ENCODE peak calls at places on chromosomes 6 and 20, in seven cellular contexts. One of them, this sample, is unnamed.

GRCh38 chr6:84788689-84789088 is 24.3 kb upstream of the TBX18 start:
- DNase-seq in NCI-H1092 treated with DMSO at 0.1 percent for 48 hours: no peak
- DNase-seq in ecto neural progenitor cell: no peak
- DNase-seq in stimulated activated naive CD8-positive, alpha-beta T cell treated with anti-CD3 and anti-CD28 coated beads, Interleukin-15, Interleukin-2, amounts not matched to agents 100 U/mL and 50 U/mL, for 24 hours: no peak
- DNase-seq in germinal center: no peak
- DNase-seq in dermis microvascular lymphatic vessel endothelial cell: no peak
- DNase-seq in stimulated activated CD8-positive, alpha-beta memory T cell treated with anti-CD3 and anti-CD28 coated beads, Interleukin-15, amount 100 ng/mL, for 24 hours: no peak
- DNase-seq in this sample: no peak

GRCh38 chr20:60583741-60584140 is 625.5 kb downstream of the CDH26 start:
- DNase-seq in NCI-H1092 treated with DMSO at 0.1 percent for 48 hours: no peak
- DNase-seq in ecto neural progenitor cell: no peak
- DNase-seq in stimulated activated naive CD8-positive, alpha-beta T cell treated with anti-CD3 and anti-CD28 coated beads, Interleukin-15, Interleukin-2, amounts not matched to agents 100 U/mL and 50 U/mL, for 24 hours: no peak
- DNase-seq in germinal center: no peak
- DNase-seq in dermis microvascular lymphatic vessel endothelial cell: no peak
- DNase-seq in stimulated activated CD8-positive, alpha-beta memory T cell treated with anti-CD3 and anti-CD28 coated beads, Interleukin-15, amount 100 ng/mL, for 24 hours: no peak
- DNase-seq in this sample: no peak

GRCh38 chr20:46056970-46057855 is 28.2 kb downstream of the SLC12A5 start:
- DNase-seq in NCI-H1092 treated with DMSO at 0.1 percent for 48 hours: no peak
- DNase-seq in ecto neural progenitor cell: peak
- DNase-seq in stimulated activated naive CD8-positive, alpha-beta T cell treated with anti-CD3 and anti-CD28 coated beads, Interleukin-15, Interleukin-2, amounts not matched to agents 100 U/mL and 50 U/mL, for 24 hours: peak
- DNase-seq in germinal center: no peak
- DNase-seq in dermis microvascular lymphatic vessel endothelial cell: peak
- DNase-seq in stimulated activated CD8-positive, alpha-beta memory T cell treated with anti-CD3 and anti-CD28 coated beads, Interleukin-15, amount 100 ng/mL, for 24 hours: no peak
- DNase-seq in this sample: no peak

GRCh38 chr6:56246941-56247653 is at the start of gene COL21A1:
- DNase-seq in NCI-H1092 treated with DMSO at 0.1 percent for 48 hours: no peak
- DNase-seq in ecto neural progenitor cell: peak
- DNase-seq in stimulated activated naive CD8-positive, alpha-beta T cell treated with anti-CD3 and anti-CD28 coated beads, Interleukin-15, Interleukin-2, amounts not matched to agents 100 U/mL and 50 U/mL, for 24 hours: no peak
- DNase-seq in germinal center: no peak
- DNase-seq in dermis microvascular lymphatic vessel endothelial cell: no peak
- DNase-seq in stimulated activated CD8-positive, alpha-beta memory T cell treated with anti-CD3 and anti-CD28 coated beads, Interleukin-15, amount 100 ng/mL, for 24 hours: no peak
- DNase-seq in this sample: no peak

GRCh38 chr6:73388800-73389512 is 5.7 kb upstream of the DDX43 start:
- DNase-seq in NCI-H1092 treated with DMSO at 0.1 percent for 48 hours: peak
- DNase-seq in ecto neural progenitor cell: peak
- DNase-seq in stimulated activated naive CD8-positive, alpha-beta T cell treated with anti-CD3 and anti-CD28 coated beads, Interleukin-15, Interleukin-2, amounts not matched to agents 100 U/mL and 50 U/mL, for 24 hours: peak
- DNase-seq in germinal center: peak
- DNase-seq in dermis microvascular lymphatic vessel endothelial cell: no peak
- DNase-seq in stimulated activated CD8-positive, alpha-beta memory T cell treated with anti-CD3 and anti-CD28 coated beads, Interleukin-15, amount 100 ng/mL, for 24 hours: peak
- DNase-seq in this sample: peak

GRCh38 chr20:48995599-48995998 is 50.5 kb upstream of the CSE1L start:
- DNase-seq in NCI-H1092 treated with DMSO at 0.1 percent for 48 hours: peak
- DNase-seq in ecto neural progenitor cell: no peak
- DNase-seq in stimulated activated naive CD8-positive, alpha-beta T cell treated with anti-CD3 and anti-CD28 coated beads, Interleukin-15, Interleukin-2, amounts not matched to agents 100 U/mL and 50 U/mL, for 24 hours: no peak
- DNase-seq in germinal center: no peak
- DNase-seq in dermis microvascular lymphatic vessel endothelial cell: peak
- DNase-seq in stimulated activated CD8-positive, alpha-beta memory T cell treated with anti-CD3 and anti-CD28 coated beads, Interleukin-15, amount 100 ng/mL, for 24 hours: no peak
- DNase-seq in this sample: no peak

GRCh38 chr6:83633149-83633548 is 75.8 kb downstream of the SNAP91 start:
- DNase-seq in NCI-H1092 treated with DMSO at 0.1 percent for 48 hours: no peak
- DNase-seq in ecto neural progenitor cell: no peak
- DNase-seq in stimulated activated naive CD8-positive, alpha-beta T cell treated with anti-CD3 and anti-CD28 coated beads, Interleukin-15, Interleukin-2, amounts not matched to agents 100 U/mL and 50 U/mL, for 24 hours: no peak
- DNase-seq in germinal center: no peak
- DNase-seq in dermis microvascular lymphatic vessel endothelial cell: no peak
- DNase-seq in stimulated activated CD8-positive, alpha-beta memory T cell treated with anti-CD3 and anti-CD28 coated beads, Interleukin-15, amount 100 ng/mL, for 24 hours: no peak
- DNase-seq in this sample: no peak

GRCh38 chr6:150881911-150882481 is 16.5 kb downstream of the MTHFD1L start:
- DNase-seq in NCI-H1092 treated with DMSO at 0.1 percent for 48 hours: peak
- DNase-seq in ecto neural progenitor cell: peak
- DNase-seq in stimulated activated naive CD8-positive, alpha-beta T cell treated with anti-CD3 and anti-CD28 coated beads, Interleukin-15, Interleukin-2, amounts not matched to agents 100 U/mL and 50 U/mL, for 24 hours: no peak
- DNase-seq in germinal center: no peak
- DNase-seq in dermis microvascular lymphatic vessel endothelial cell: peak
- DNase-seq in stimulated activated CD8-positive, alpha-beta memory T cell treated with anti-CD3 and anti-CD28 coated beads, Interleukin-15, amount 100 ng/mL, for 24 hours: no peak
- DNase-seq in this sample: no peak

GRCh38 chr6:82750570-82750969 is 315.1 kb downstream of the UBE3D start:
- DNase-seq in NCI-H1092 treated with DMSO at 0.1 percent for 48 hours: no peak
- DNase-seq in ecto neural progenitor cell: no peak
- DNase-seq in stimulated activated naive CD8-positive, alpha-beta T cell treated with anti-CD3 and anti-CD28 coated beads, Interleukin-15, Interleukin-2, amounts not matched to agents 100 U/mL and 50 U/mL, for 24 hours: no peak
- DNase-seq in germinal center: no peak
- DNase-seq in dermis microvascular lymphatic vessel endothelial cell: no peak
- DNase-seq in stimulated activated CD8-positive, alpha-beta memory T cell treated with anti-CD3 and anti-CD28 coated beads, Interleukin-15, amount 100 ng/mL, for 24 hours: no peak
- DNase-seq in this sample: no peak

GRCh38 chr6:81450180-81450579 is 302.3 kb downstream of the TENT5A start:
- DNase-seq in NCI-H1092 treated with DMSO at 0.1 percent for 48 hours: no peak
- DNase-seq in ecto neural progenitor cell: no peak
- DNase-seq in stimulated activated naive CD8-positive, alpha-beta T cell treated with anti-CD3 and anti-CD28 coated beads, Interleukin-15, Interleukin-2, amounts not matched to agents 100 U/mL and 50 U/mL, for 24 hours: no peak
- DNase-seq in germinal center: no peak
- DNase-seq in dermis microvascular lymphatic vessel endothelial cell: no peak
- DNase-seq in stimulated activated CD8-positive, alpha-beta memory T cell treated with anti-CD3 and anti-CD28 coated beads, Interleukin-15, amount 100 ng/mL, for 24 hours: no peak
- DNase-seq in this sample: no peak

GRCh38 chr20:45833030-45833882 is at the start of gene SNX21:
- DNase-seq in NCI-H1092 treated with DMSO at 0.1 percent for 48 hours: no peak
- DNase-seq in ecto neural progenitor cell: no peak
- DNase-seq in stimulated activated naive CD8-positive, alpha-beta T cell treated with anti-CD3 and anti-CD28 coated beads, Interleukin-15, Interleukin-2, amounts not matched to agents 100 U/mL and 50 U/mL, for 24 hours: peak
- DNase-seq in germinal center: peak
- DNase-seq in dermis microvascular lymphatic vessel endothelial cell: peak
- DNase-seq in stimulated activated CD8-positive, alpha-beta memory T cell treated with anti-CD3 and anti-CD28 coated beads, Interleukin-15, amount 100 ng/mL, for 24 hours: no peak
- DNase-seq in this sample: peak

GRCh38 chr6:120826253-120826652 is 508.0 kb downstream of the TBC1D32 start:
- DNase-seq in NCI-H1092 treated with DMSO at 0.1 percent for 48 hours: no peak
- DNase-seq in ecto neural progenitor cell: no peak
- DNase-seq in stimulated activated naive CD8-positive, alpha-beta T cell treated with anti-CD3 and anti-CD28 coated beads, Interleukin-15, Interleukin-2, amounts not matched to agents 100 U/mL and 50 U/mL, for 24 hours: peak
- DNase-seq in germinal center: peak
- DNase-seq in dermis microvascular lymphatic vessel endothelial cell: no peak
- DNase-seq in stimulated activated CD8-positive, alpha-beta memory T cell treated with anti-CD3 and anti-CD28 coated beads, Interleukin-15, amount 100 ng/mL, for 24 hours: no peak
- DNase-seq in this sample: no peak

GRCh38 chr6:169398342-169399105 is 144.9 kb upstream of the THBS2 start:
- DNase-seq in NCI-H1092 treated with DMSO at 0.1 percent for 48 hours: no peak
- DNase-seq in ecto neural progenitor cell: no peak
- DNase-seq in stimulated activated naive CD8-positive, alpha-beta T cell treated with anti-CD3 and anti-CD28 coated beads, Interleukin-15, Interleukin-2, amounts not matched to agents 100 U/mL and 50 U/mL, for 24 hours: no peak
- DNase-seq in germinal center: no peak
- DNase-seq in dermis microvascular lymphatic vessel endothelial cell: no peak
- DNase-seq in stimulated activated CD8-positive, alpha-beta memory T cell treated with anti-CD3 and anti-CD28 coated beads, Interleukin-15, amount 100 ng/mL, for 24 hours: no peak
- DNase-seq in this sample: no peak

GRCh38 chr6:44005507-44005903 is 121.7 kb downstream of the MRPL14 start:
- DNase-seq in NCI-H1092 treated with DMSO at 0.1 percent for 48 hours: no peak
- DNase-seq in ecto neural progenitor cell: no peak
- DNase-seq in stimulated activated naive CD8-positive, alpha-beta T cell treated with anti-CD3 and anti-CD28 coated beads, Interleukin-15, Interleukin-2, amounts not matched to agents 100 U/mL and 50 U/mL, for 24 hours: no peak
- DNase-seq in germinal center: no peak
- DNase-seq in dermis microvascular lymphatic vessel endothelial cell: no peak
- DNase-seq in stimulated activated CD8-positive, alpha-beta memory T cell treated with anti-CD3 and anti-CD28 coated beads, Interleukin-15, amount 100 ng/mL, for 24 hours: no peak
- DNase-seq in this sample: no peak

GRCh38 chr20:23441850-23442313 is 2.4 kb downstream of the CSTL1 start:
- DNase-seq in NCI-H1092 treated with DMSO at 0.1 percent for 48 hours: peak
- DNase-seq in ecto neural progenitor cell: peak
- DNase-seq in stimulated activated naive CD8-positive, alpha-beta T cell treated with anti-CD3 and anti-CD28 coated beads, Interleukin-15, Interleukin-2, amounts not matched to agents 100 U/mL and 50 U/mL, for 24 hours: peak
- DNase-seq in germinal center: peak
- DNase-seq in dermis microvascular lymphatic vessel endothelial cell: peak
- DNase-seq in stimulated activated CD8-positive, alpha-beta memory T cell treated with anti-CD3 and anti-CD28 coated beads, Interleukin-15, amount 100 ng/mL, for 24 hours: peak
- DNase-seq in this sample: peak

GRCh38 chr6:55953384-55953783 is 78.0 kb upstream of the BMP5 start:
- DNase-seq in NCI-H1092 treated with DMSO at 0.1 percent for 48 hours: peak
- DNase-seq in ecto neural progenitor cell: no peak
- DNase-seq in stimulated activated naive CD8-positive, alpha-beta T cell treated with anti-CD3 and anti-CD28 coated beads, Interleukin-15, Interleukin-2, amounts not matched to agents 100 U/mL and 50 U/mL, for 24 hours: no peak
- DNase-seq in germinal center: no peak
- DNase-seq in dermis microvascular lymphatic vessel endothelial cell: no peak
- DNase-seq in stimulated activated CD8-positive, alpha-beta memory T cell treated with anti-CD3 and anti-CD28 coated beads, Interleukin-15, amount 100 ng/mL, for 24 hours: no peak
- DNase-seq in this sample: no peak

GRCh38 chr20:21099653-21100589 is 6.2 kb downstream of the LINC00237 start:
- DNase-seq in NCI-H1092 treated with DMSO at 0.1 percent for 48 hours: peak
- DNase-seq in ecto neural progenitor cell: no peak
- DNase-seq in stimulated activated naive CD8-positive, alpha-beta T cell treated with anti-CD3 and anti-CD28 coated beads, Interleukin-15, Interleukin-2, amounts not matched to agents 100 U/mL and 50 U/mL, for 24 hours: peak
- DNase-seq in germinal center: peak
- DNase-seq in dermis microvascular lymphatic vessel endothelial cell: no peak
- DNase-seq in stimulated activated CD8-positive, alpha-beta memory T cell treated with anti-CD3 and anti-CD28 coated beads, Interleukin-15, amount 100 ng/mL, for 24 hours: no peak
- DNase-seq in this sample: no peak

GRCh38 chr20:31879143-31879987 is 8.9 kb downstream of the TTLL9 start:
- DNase-seq in NCI-H1092 treated with DMSO at 0.1 percent for 48 hours: peak
- DNase-seq in ecto neural progenitor cell: peak
- DNase-seq in stimulated activated naive CD8-positive, alpha-beta T cell treated with anti-CD3 and anti-CD28 coated beads, Interleukin-15, Interleukin-2, amounts not matched to agents 100 U/mL and 50 U/mL, for 24 hours: peak
- DNase-seq in germinal center: peak
- DNase-seq in dermis microvascular lymphatic vessel endothelial cell: peak
- DNase-seq in stimulated activated CD8-positive, alpha-beta memory T cell treated with anti-CD3 and anti-CD28 coated beads, Interleukin-15, amount 100 ng/mL, for 24 hours: peak
- DNase-seq in this sample: peak

GRCh38 chr20:48703511-48704219 is 124.1 kb downstream of the PREX1 start:
- DNase-seq in NCI-H1092 treated with DMSO at 0.1 percent for 48 hours: peak
- DNase-seq in ecto neural progenitor cell: no peak
- DNase-seq in stimulated activated naive CD8-positive, alpha-beta T cell treated with anti-CD3 and anti-CD28 coated beads, Interleukin-15, Interleukin-2, amounts not matched to agents 100 U/mL and 50 U/mL, for 24 hours: no peak
- DNase-seq in germinal center: no peak
- DNase-seq in dermis microvascular lymphatic vessel endothelial cell: no peak
- DNase-seq in stimulated activated CD8-positive, alpha-beta memory T cell treated with anti-CD3 and anti-CD28 coated beads, Interleukin-15, amount 100 ng/mL, for 24 hours: no peak
- DNase-seq in this sample: no peak

GRCh38 chr6:143368426-143368825 is 82.1 kb downstream of the ADAT2 start:
- DNase-seq in NCI-H1092 treated with DMSO at 0.1 percent for 48 hours: no peak
- DNase-seq in ecto neural progenitor cell: no peak
- DNase-seq in stimulated activated naive CD8-positive, alpha-beta T cell treated with anti-CD3 and anti-CD28 coated beads, Interleukin-15, Interleukin-2, amounts not matched to agents 100 U/mL and 50 U/mL, for 24 hours: no peak
- DNase-seq in germinal center: no peak
- DNase-seq in dermis microvascular lymphatic vessel endothelial cell: no peak
- DNase-seq in stimulated activated CD8-positive, alpha-beta memory T cell treated with anti-CD3 and anti-CD28 coated beads, Interleukin-15, amount 100 ng/mL, for 24 hours: no peak
- DNase-seq in this sample: no peak

GRCh38 chr6:107075951-107076381 is 39.3 kb downstream of the BEND3 start:
- DNase-seq in NCI-H1092 treated with DMSO at 0.1 percent for 48 hours: peak
- DNase-seq in ecto neural progenitor cell: no peak
- DNase-seq in stimulated activated naive CD8-positive, alpha-beta T cell treated with anti-CD3 and anti-CD28 coated beads, Interleukin-15, Interleukin-2, amounts not matched to agents 100 U/mL and 50 U/mL, for 24 hours: no peak
- DNase-seq in germinal center: no peak
- DNase-seq in dermis microvascular lymphatic vessel endothelial cell: no peak
- DNase-seq in stimulated activated CD8-positive, alpha-beta memory T cell treated with anti-CD3 and anti-CD28 coated beads, Interleukin-15, amount 100 ng/mL, for 24 hours: no peak
- DNase-seq in this sample: no peak

GRCh38 chr20:46979603-46980241 is 85.1 kb downstream of the EYA2 start:
- DNase-seq in NCI-H1092 treated with DMSO at 0.1 percent for 48 hours: no peak
- DNase-seq in ecto neural progenitor cell: no peak
- DNase-seq in stimulated activated naive CD8-positive, alpha-beta T cell treated with anti-CD3 and anti-CD28 coated beads, Interleukin-15, Interleukin-2, amounts not matched to agents 100 U/mL and 50 U/mL, for 24 hours: no peak
- DNase-seq in germinal center: no peak
- DNase-seq in dermis microvascular lymphatic vessel endothelial cell: no peak
- DNase-seq in stimulated activated CD8-positive, alpha-beta memory T cell treated with anti-CD3 and anti-CD28 coated beads, Interleukin-15, amount 100 ng/mL, for 24 hours: no peak
- DNase-seq in this sample: no peak

GRCh38 chr6:50849016-50849748 is 30.5 kb downstream of the TFAP2B start:
- DNase-seq in NCI-H1092 treated with DMSO at 0.1 percent for 48 hours: no peak
- DNase-seq in ecto neural progenitor cell: peak
- DNase-seq in stimulated activated naive CD8-positive, alpha-beta T cell treated with anti-CD3 and anti-CD28 coated beads, Interleukin-15, Interleukin-2, amounts not matched to agents 100 U/mL and 50 U/mL, for 24 hours: no peak
- DNase-seq in germinal center: no peak
- DNase-seq in dermis microvascular lymphatic vessel endothelial cell: no peak
- DNase-seq in stimulated activated CD8-positive, alpha-beta memory T cell treated with anti-CD3 and anti-CD28 coated beads, Interleukin-15, amount 100 ng/mL, for 24 hours: no peak
- DNase-seq in this sample: no peak

GRCh38 chr6:169984181-169985120 is 233.0 kb downstream of the ERMARD start:
- DNase-seq in NCI-H1092 treated with DMSO at 0.1 percent for 48 hours: peak
- DNase-seq in ecto neural progenitor cell: no peak
- DNase-seq in stimulated activated naive CD8-positive, alpha-beta T cell treated with anti-CD3 and anti-CD28 coated beads, Interleukin-15, Interleukin-2, amounts not matched to agents 100 U/mL and 50 U/mL, for 24 hours: no peak
- DNase-seq in germinal center: no peak
- DNase-seq in dermis microvascular lymphatic vessel endothelial cell: no peak
- DNase-seq in stimulated activated CD8-positive, alpha-beta memory T cell treated with anti-CD3 and anti-CD28 coated beads, Interleukin-15, amount 100 ng/mL, for 24 hours: no peak
- DNase-seq in this sample: no peak

GRCh38 chr6:3414704-3415453 is 42.0 kb downstream of the SLC22A23 start:
- DNase-seq in NCI-H1092 treated with DMSO at 0.1 percent for 48 hours: no peak
- DNase-seq in ecto neural progenitor cell: no peak
- DNase-seq in stimulated activated naive CD8-positive, alpha-beta T cell treated with anti-CD3 and anti-CD28 coated beads, Interleukin-15, Interleukin-2, amounts not matched to agents 100 U/mL and 50 U/mL, for 24 hours: peak
- DNase-seq in germinal center: no peak
- DNase-seq in dermis microvascular lymphatic vessel endothelial cell: no peak
- DNase-seq in stimulated activated CD8-positive, alpha-beta memory T cell treated with anti-CD3 and anti-CD28 coated beads, Interleukin-15, amount 100 ng/mL, for 24 hours: no peak
- DNase-seq in this sample: peak

GRCh38 chr6:169864148-169865030 is 113.0 kb downstream of the ERMARD start:
- DNase-seq in NCI-H1092 treated with DMSO at 0.1 percent for 48 hours: peak
- DNase-seq in ecto neural progenitor cell: no peak
- DNase-seq in stimulated activated naive CD8-positive, alpha-beta T cell treated with anti-CD3 and anti-CD28 coated beads, Interleukin-15, Interleukin-2, amounts not matched to agents 100 U/mL and 50 U/mL, for 24 hours: no peak
- DNase-seq in germinal center: peak
- DNase-seq in dermis microvascular lymphatic vessel endothelial cell: no peak
- DNase-seq in stimulated activated CD8-positive, alpha-beta memory T cell treated with anti-CD3 and anti-CD28 coated beads, Interleukin-15, amount 100 ng/mL, for 24 hours: no peak
- DNase-seq in this sample: no peak

GRCh38 chr20:61114776-61115175 is 137.3 kb upstream of the CDH4 start:
- DNase-seq in NCI-H1092 treated with DMSO at 0.1 percent for 48 hours: no peak
- DNase-seq in ecto neural progenitor cell: no peak
- DNase-seq in stimulated activated naive CD8-positive, alpha-beta T cell treated with anti-CD3 and anti-CD28 coated beads, Interleukin-15, Interleukin-2, amounts not matched to agents 100 U/mL and 50 U/mL, for 24 hours: no peak
- DNase-seq in germinal center: no peak
- DNase-seq in dermis microvascular lymphatic vessel endothelial cell: no peak
- DNase-seq in stimulated activated CD8-positive, alpha-beta memory T cell treated with anti-CD3 and anti-CD28 coated beads, Interleukin-15, amount 100 ng/mL, for 24 hours: no peak
- DNase-seq in this sample: no peak

GRCh38 chr6:119132211-119133004 is 53.9 kb upstream of the FAM184A start:
- DNase-seq in NCI-H1092 treated with DMSO at 0.1 percent for 48 hours: no peak
- DNase-seq in ecto neural progenitor cell: no peak
- DNase-seq in stimulated activated naive CD8-positive, alpha-beta T cell treated with anti-CD3 and anti-CD28 coated beads, Interleukin-15, Interleukin-2, amounts not matched to agents 100 U/mL and 50 U/mL, for 24 hours: no peak
- DNase-seq in germinal center: no peak
- DNase-seq in dermis microvascular lymphatic vessel endothelial cell: no peak
- DNase-seq in stimulated activated CD8-positive, alpha-beta memory T cell treated with anti-CD3 and anti-CD28 coated beads, Interleukin-15, amount 100 ng/mL, for 24 hours: no peak
- DNase-seq in this sample: no peak

GRCh38 chr20:8545212-8545611 is 413.1 kb downstream of the PLCB1 start:
- DNase-seq in NCI-H1092 treated with DMSO at 0.1 percent for 48 hours: no peak
- DNase-seq in ecto neural progenitor cell: no peak
- DNase-seq in stimulated activated naive CD8-positive, alpha-beta T cell treated with anti-CD3 and anti-CD28 coated beads, Interleukin-15, Interleukin-2, amounts not matched to agents 100 U/mL and 50 U/mL, for 24 hours: no peak
- DNase-seq in germinal center: no peak
- DNase-seq in dermis microvascular lymphatic vessel endothelial cell: no peak
- DNase-seq in stimulated activated CD8-positive, alpha-beta memory T cell treated with anti-CD3 and anti-CD28 coated beads, Interleukin-15, amount 100 ng/mL, for 24 hours: no peak
- DNase-seq in this sample: no peak

GRCh38 chr6:14734416-14735340 is 511.2 kb upstream of the JARID2 start:
- DNase-seq in NCI-H1092 treated with DMSO at 0.1 percent for 48 hours: no peak
- DNase-seq in ecto neural progenitor cell: no peak
- DNase-seq in stimulated activated naive CD8-positive, alpha-beta T cell treated with anti-CD3 and anti-CD28 coated beads, Interleukin-15, Interleukin-2, amounts not matched to agents 100 U/mL and 50 U/mL, for 24 hours: peak
- DNase-seq in germinal center: peak
- DNase-seq in dermis microvascular lymphatic vessel endothelial cell: no peak
- DNase-seq in stimulated activated CD8-positive, alpha-beta memory T cell treated with anti-CD3 and anti-CD28 coated beads, Interleukin-15, amount 100 ng/mL, for 24 hours: no peak
- DNase-seq in this sample: no peak

GRCh38 chr20:31788578-31788977 is 30.6 kb upstream of the MYLK2 start:
- DNase-seq in NCI-H1092 treated with DMSO at 0.1 percent for 48 hours: no peak
- DNase-seq in ecto neural progenitor cell: no peak
- DNase-seq in stimulated activated naive CD8-positive, alpha-beta T cell treated with anti-CD3 and anti-CD28 coated beads, Interleukin-15, Interleukin-2, amounts not matched to agents 100 U/mL and 50 U/mL, for 24 hours: no peak
- DNase-seq in germinal center: no peak
- DNase-seq in dermis microvascular lymphatic vessel endothelial cell: no peak
- DNase-seq in stimulated activated CD8-positive, alpha-beta memory T cell treated with anti-CD3 and anti-CD28 coated beads, Interleukin-15, amount 100 ng/mL, for 24 hours: no peak
- DNase-seq in this sample: no peak

GRCh38 chr6:22288721-22289120 is 8.1 kb downstream of the PRL start:
- DNase-seq in NCI-H1092 treated with DMSO at 0.1 percent for 48 hours: no peak
- DNase-seq in ecto neural progenitor cell: no peak
- DNase-seq in stimulated activated naive CD8-positive, alpha-beta T cell treated with anti-CD3 and anti-CD28 coated beads, Interleukin-15, Interleukin-2, amounts not matched to agents 100 U/mL and 50 U/mL, for 24 hours: no peak
- DNase-seq in germinal center: no peak
- DNase-seq in dermis microvascular lymphatic vessel endothelial cell: no peak
- DNase-seq in stimulated activated CD8-positive, alpha-beta memory T cell treated with anti-CD3 and anti-CD28 coated beads, Interleukin-15, amount 100 ng/mL, for 24 hours: no peak
- DNase-seq in this sample: no peak

GRCh38 chr6:80457044-80457933 is 350.8 kb downstream of the BCKDHB start:
- DNase-seq in NCI-H1092 treated with DMSO at 0.1 percent for 48 hours: no peak
- DNase-seq in ecto neural progenitor cell: no peak
- DNase-seq in stimulated activated naive CD8-positive, alpha-beta T cell treated with anti-CD3 and anti-CD28 coated beads, Interleukin-15, Interleukin-2, amounts not matched to agents 100 U/mL and 50 U/mL, for 24 hours: no peak
- DNase-seq in germinal center: no peak
- DNase-seq in dermis microvascular lymphatic vessel endothelial cell: peak
- DNase-seq in stimulated activated CD8-positive, alpha-beta memory T cell treated with anti-CD3 and anti-CD28 coated beads, Interleukin-15, amount 100 ng/mL, for 24 hours: no peak
- DNase-seq in this sample: no peak

GRCh38 chr20:6053776-6054688 is at the start of gene LRRN4:
- DNase-seq in NCI-H1092 treated with DMSO at 0.1 percent for 48 hours: peak
- DNase-seq in ecto neural progenitor cell: no peak
- DNase-seq in stimulated activated naive CD8-positive, alpha-beta T cell treated with anti-CD3 and anti-CD28 coated beads, Interleukin-15, Interleukin-2, amounts not matched to agents 100 U/mL and 50 U/mL, for 24 hours: no peak
- DNase-seq in germinal center: no peak
- DNase-seq in dermis microvascular lymphatic vessel endothelial cell: no peak
- DNase-seq in stimulated activated CD8-positive, alpha-beta memory T cell treated with anti-CD3 and anti-CD28 coated beads, Interleukin-15, amount 100 ng/mL, for 24 hours: no peak
- DNase-seq in this sample: no peak

GRCh38 chr20:41879151-41879550 is 261.0 kb upstream of the CHD6 start:
- DNase-seq in NCI-H1092 treated with DMSO at 0.1 percent for 48 hours: no peak
- DNase-seq in ecto neural progenitor cell: no peak
- DNase-seq in stimulated activated naive CD8-positive, alpha-beta T cell treated with anti-CD3 and anti-CD28 coated beads, Interleukin-15, Interleukin-2, amounts not matched to agents 100 U/mL and 50 U/mL, for 24 hours: no peak
- DNase-seq in germinal center: no peak
- DNase-seq in dermis microvascular lymphatic vessel endothelial cell: no peak
- DNase-seq in stimulated activated CD8-positive, alpha-beta memory T cell treated with anti-CD3 and anti-CD28 coated beads, Interleukin-15, amount 100 ng/mL, for 24 hours: no peak
- DNase-seq in this sample: no peak